ENCODE peak calls at places on chromosomes 2 and 18, in nine cellular contexts. One of them, this sample, is unnamed.

GRCh38 chr2:151258121-151258520 is 3.5 kb downstream of the RBM43 start:
- DNase-seq in uterus: no peak
- DNase-seq in mesendoderm: no peak
- DNase-seq in GM12865: no peak
- DNase-seq in mammary epithelial cell: peak; percentile 84
- DNase-seq in CD4-positive, alpha-beta T cell: no peak
- DNase-seq in activated naive CD8-positive, alpha-beta T cell treated with anti-CD3 and anti-CD28 coated beads, Interleukin-2, amount 50 U/mL, for 16 hours: no peak
- DNase-seq in activated CD4-positive, alpha-beta T cell treated with anti-CD3 and anti-CD28 coated beads, Interleukin-2, amount 50 U/mL, for 24 hours: no peak
- DNase-seq in stimulated activated CD4-positive, alpha-beta T cell treated with anti-CD3 and anti-CD28 coated beads, Interleukin-12 subunit alpha, Interleukin-12 subunit beta, amount 100 ng/mL, for 4 hours: no peak
- DNase-seq in this sample: no peak

GRCh38 chr18:22093731-22094374 is 75.5 kb upstream of the GATA6 start:
- DNase-seq in mammary epithelial cell: no peak
- DNase-seq in activated CD4-positive, alpha-beta T cell treated with anti-CD3 and anti-CD28 coated beads, Interleukin-2, amount 50 U/mL, for 24 hours: no peak
- DNase-seq in mesendoderm: peak; percentile 92
- DNase-seq in uterus: no peak
- DNase-seq in CD4-positive, alpha-beta T cell: no peak
- DNase-seq in stimulated activated CD4-positive, alpha-beta T cell treated with anti-CD3 and anti-CD28 coated beads, Interleukin-12 subunit alpha, Interleukin-12 subunit beta, amount 100 ng/mL, for 4 hours: no peak
- DNase-seq in activated naive CD8-positive, alpha-beta T cell treated with anti-CD3 and anti-CD28 coated beads, Interleukin-2, amount 50 U/mL, for 16 hours: no peak
- DNase-seq in GM12865: no peak
- DNase-seq in this sample: no peak

GRCh38 chr18:56515522-56515921 is 122.9 kb downstream of the TXNL1 start:
- DNase-seq in mammary epithelial cell: no peak
- DNase-seq in CD4-positive, alpha-beta T cell: no peak
- DNase-seq in activated CD4-positive, alpha-beta T cell treated with anti-CD3 and anti-CD28 coated beads, Interleukin-2, amount 50 U/mL, for 24 hours: no peak
- DNase-seq in GM12865: no peak
- DNase-seq in activated naive CD8-positive, alpha-beta T cell treated with anti-CD3 and anti-CD28 coated beads, Interleukin-2, amount 50 U/mL, for 16 hours: no peak
- DNase-seq in mesendoderm: no peak
- DNase-seq in stimulated activated CD4-positive, alpha-beta T cell treated with anti-CD3 and anti-CD28 coated beads, Interleukin-12 subunit alpha, Interleukin-12 subunit beta, amount 100 ng/mL, for 4 hours: no peak
- DNase-seq in uterus: no peak
- DNase-seq in this sample: no peak

GRCh38 chr2:47072018-47072691 is 83.0 kb downstream of the STPG4 start:
- DNase-seq in stimulated activated CD4-positive, alpha-beta T cell treated with anti-CD3 and anti-CD28 coated beads, Interleukin-12 subunit alpha, Interleukin-12 subunit beta, amount 100 ng/mL, for 4 hours: no peak
- DNase-seq in uterus: peak; percentile 97
- DNase-seq in activated CD4-positive, alpha-beta T cell treated with anti-CD3 and anti-CD28 coated beads, Interleukin-2, amount 50 U/mL, for 24 hours: no peak
- DNase-seq in mesendoderm: no peak
- DNase-seq in activated naive CD8-positive, alpha-beta T cell treated with anti-CD3 and anti-CD28 coated beads, Interleukin-2, amount 50 U/mL, for 16 hours: no peak
- DNase-seq in GM12865: no peak
- DNase-seq in CD4-positive, alpha-beta T cell: no peak
- DNase-seq in mammary epithelial cell: no peak
- DNase-seq in this sample: no peak

GRCh38 chr2:155412599-155412998 is 714.1 kb downstream of the KCNJ3 start:
- DNase-seq in stimulated activated CD4-positive, alpha-beta T cell treated with anti-CD3 and anti-CD28 coated beads, Interleukin-12 subunit alpha, Interleukin-12 subunit beta, amount 100 ng/mL, for 4 hours: no peak
- DNase-seq in CD4-positive, alpha-beta T cell: no peak
- DNase-seq in GM12865: peak; percentile 36
- DNase-seq in uterus: no peak
- DNase-seq in activated CD4-positive, alpha-beta T cell treated with anti-CD3 and anti-CD28 coated beads, Interleukin-2, amount 50 U/mL, for 24 hours: no peak
- DNase-seq in mammary epithelial cell: no peak
- DNase-seq in mesendoderm: peak; percentile 3
- DNase-seq in activated naive CD8-positive, alpha-beta T cell treated with anti-CD3 and anti-CD28 coated beads, Interleukin-2, amount 50 U/mL, for 16 hours: no peak
- DNase-seq in this sample: no peak

GRCh38 chr2:15840173-15840572 is 100.2 kb upstream of the MYCN start:
- DNase-seq in stimulated activated CD4-positive, alpha-beta T cell treated with anti-CD3 and anti-CD28 coated beads, Interleukin-12 subunit alpha, Interleukin-12 subunit beta, amount 100 ng/mL, for 4 hours: no peak
- DNase-seq in activated CD4-positive, alpha-beta T cell treated with anti-CD3 and anti-CD28 coated beads, Interleukin-2, amount 50 U/mL, for 24 hours: no peak
- DNase-seq in mammary epithelial cell: peak; percentile 46
- DNase-seq in activated naive CD8-positive, alpha-beta T cell treated with anti-CD3 and anti-CD28 coated beads, Interleukin-2, amount 50 U/mL, for 16 hours: no peak
- DNase-seq in CD4-positive, alpha-beta T cell: no peak
- DNase-seq in mesendoderm: no peak
- DNase-seq in GM12865: no peak
- DNase-seq in uterus: no peak
- DNase-seq in this sample: no peak

GRCh38 chr2:175837046-175837445 is 165.0 kb downstream of the LNPK start:
- DNase-seq in CD4-positive, alpha-beta T cell: no peak
- DNase-seq in activated naive CD8-positive, alpha-beta T cell treated with anti-CD3 and anti-CD28 coated beads, Interleukin-2, amount 50 U/mL, for 16 hours: no peak
- DNase-seq in mammary epithelial cell: peak; percentile 23
- DNase-seq in uterus: peak; percentile 15
- DNase-seq in activated CD4-positive, alpha-beta T cell treated with anti-CD3 and anti-CD28 coated beads, Interleukin-2, amount 50 U/mL, for 24 hours: no peak
- DNase-seq in mesendoderm: peak; percentile 44
- DNase-seq in GM12865: no peak
- DNase-seq in stimulated activated CD4-positive, alpha-beta T cell treated with anti-CD3 and anti-CD28 coated beads, Interleukin-12 subunit alpha, Interleukin-12 subunit beta, amount 100 ng/mL, for 4 hours: no peak
- DNase-seq in this sample: no peak

GRCh38 chr2:45960057-45960863 is 308.8 kb downstream of the PRKCE start:
- DNase-seq in mammary epithelial cell: no peak
- DNase-seq in CD4-positive, alpha-beta T cell: no peak
- DNase-seq in activated CD4-positive, alpha-beta T cell treated with anti-CD3 and anti-CD28 coated beads, Interleukin-2, amount 50 U/mL, for 24 hours: no peak
- DNase-seq in activated naive CD8-positive, alpha-beta T cell treated with anti-CD3 and anti-CD28 coated beads, Interleukin-2, amount 50 U/mL, for 16 hours: no peak
- DNase-seq in uterus: no peak
- DNase-seq in GM12865: no peak
- DNase-seq in mesendoderm: no peak
- DNase-seq in stimulated activated CD4-positive, alpha-beta T cell treated with anti-CD3 and anti-CD28 coated beads, Interleukin-12 subunit alpha, Interleukin-12 subunit beta, amount 100 ng/mL, for 4 hours: no peak
- DNase-seq in this sample: no peak

GRCh38 chr2:219325657-219326056 is 6.9 kb downstream of the RESP18 start:
- DNase-seq in stimulated activated CD4-positive, alpha-beta T cell treated with anti-CD3 and anti-CD28 coated beads, Interleukin-12 subunit alpha, Interleukin-12 subunit beta, amount 100 ng/mL, for 4 hours: no peak
- DNase-seq in uterus: no peak
- DNase-seq in activated CD4-positive, alpha-beta T cell treated with anti-CD3 and anti-CD28 coated beads, Interleukin-2, amount 50 U/mL, for 24 hours: no peak
- DNase-seq in GM12865: no peak
- DNase-seq in activated naive CD8-positive, alpha-beta T cell treated with anti-CD3 and anti-CD28 coated beads, Interleukin-2, amount 50 U/mL, for 16 hours: no peak
- DNase-seq in mesendoderm: no peak
- DNase-seq in CD4-positive, alpha-beta T cell: no peak
- DNase-seq in mammary epithelial cell: no peak
- DNase-seq in this sample: no peak

GRCh38 chr18:12750076-12750707 is 47.4 kb downstream of the PSMG2 start:
- DNase-seq in activated naive CD8-positive, alpha-beta T cell treated with anti-CD3 and anti-CD28 coated beads, Interleukin-2, amount 50 U/mL, for 16 hours: no peak
- DNase-seq in mesendoderm: peak; percentile 16
- DNase-seq in mammary epithelial cell: peak; percentile 26
- DNase-seq in activated CD4-positive, alpha-beta T cell treated with anti-CD3 and anti-CD28 coated beads, Interleukin-2, amount 50 U/mL, for 24 hours: no peak
- DNase-seq in CD4-positive, alpha-beta T cell: no peak
- DNase-seq in stimulated activated CD4-positive, alpha-beta T cell treated with anti-CD3 and anti-CD28 coated beads, Interleukin-12 subunit alpha, Interleukin-12 subunit beta, amount 100 ng/mL, for 4 hours: peak; percentile 10
- DNase-seq in GM12865: peak; percentile 47
- DNase-seq in uterus: no peak
- DNase-seq in this sample: no peak

GRCh38 chr2:108635630-108636354 is 83.5 kb upstream of the RANBP2 start:
- DNase-seq in CD4-positive, alpha-beta T cell: no peak
- DNase-seq in activated CD4-positive, alpha-beta T cell treated with anti-CD3 and anti-CD28 coated beads, Interleukin-2, amount 50 U/mL, for 24 hours: no peak
- DNase-seq in mammary epithelial cell: no peak
- DNase-seq in GM12865: no peak
- DNase-seq in uterus: no peak
- DNase-seq in stimulated activated CD4-positive, alpha-beta T cell treated with anti-CD3 and anti-CD28 coated beads, Interleukin-12 subunit alpha, Interleukin-12 subunit beta, amount 100 ng/mL, for 4 hours: no peak
- DNase-seq in activated naive CD8-positive, alpha-beta T cell treated with anti-CD3 and anti-CD28 coated beads, Interleukin-2, amount 50 U/mL, for 16 hours: no peak
- DNase-seq in mesendoderm: no peak
- DNase-seq in this sample: no peak

This sample was measured in HuH-7.